ENCODE peak calls at places on chromosomes 1 and 21, in seven cellular contexts. H, F, P, M, V, W and S are unnamed samples.
A peak's percentile ranks its signal among the peaks of the same experiment; 100 is the strongest.

GRCh38 chr1:179058343-179059184 is 23.3 kb upstream of the TOR3A start:
- DNase-seq in V (no peak), M (no peak), H (no peak), W (no peak), P (no peak), F (no peak), S (no peak)

GRCh38 chr1:6795661-6796060 is 10.4 kb downstream of the CAMTA1 start:
- DNase-seq in W (no peak), F (no peak), V (no peak), P (no peak), M (no peak), H (peak; percentile 55), S (no peak)

GRCh38 chr1:246483204-246483933 is 23.7 kb downstream of the SMYD3 start:
- DNase-seq in V (no peak), F (no peak), P (no peak), W (no peak), H (no peak), M (no peak), S (peak; percentile 12)

GRCh38 chr1:94755675-94756074 is 64.5 kb upstream of the SLC44A3 start:
- DNase-seq in F (no peak), M (no peak), H (no peak), W (peak; percentile 89), P (no peak), V (peak; percentile 42), S (no peak)

GRCh38 chr21:44701023-44701400 is 4.0 kb downstream of the KRTAP10-12 start:
- DNase-seq in P (no peak), V (no peak), F (no peak), M (no peak), W (no peak), H (no peak), S (no peak)

GRCh38 chr1:185338719-185339622 is 21.9 kb upstream of the IVNS1ABP start:
- DNase-seq in F (no peak), V (no peak), W (no peak), M (peak; percentile 46), P (peak; percentile 28), H (no peak), S (no peak)

GRCh38 chr21:32278068-32278467 is 781 bp downstream of the MIS18A start:
- DNase-seq in W (no peak), M (no peak), F (no peak), V (no peak), H (peak; percentile 12), P (no peak), S (peak; percentile 17)

GRCh38 chr1:66575739-66576138 is 41.8 kb downstream of the SGIP1 start:
- DNase-seq in W (peak; percentile 85), F (no peak), M (no peak), P (no peak), H (no peak), V (no peak), S (no peak)

GRCh38 chr1:110630770-110631663 is 24.9 kb upstream of the KCNA2 start:
- DNase-seq in P (peak; percentile 26), H (peak; percentile 41), V (peak; percentile 84), M (peak; percentile 80), W (no peak), F (peak; percentile 87), S (peak; percentile 59)

GRCh38 chr1:9235123-9235513 is 544 bp downstream of the H6PD start:
- DNase-seq in V (no peak), M (peak; percentile 39), F (no peak), H (peak; percentile 36), P (peak; percentile 45), W (no peak), S (peak; percentile 67)

GRCh38 chr1:201345081-201345355 is 32.5 kb downstream of the TNNT2 start:
- DNase-seq in W (no peak), M (no peak), H (no peak), V (no peak), P (no peak), F (no peak), S (no peak)

GRCh38 chr1:201703646-201704438 is 125.1 kb upstream of the IPO9 start:
- DNase-seq in H (peak; percentile 84), V (peak; percentile 90), P (peak; percentile 74), W (no peak), M (peak; percentile 88), F (peak; percentile 92), S (peak; percentile 84)

GRCh38 chr1:44220001-44220751 is 6.9 kb downstream of the DMAP1 start:
- DNase-seq in M (no peak), F (no peak), P (no peak), H (no peak), W (no peak), V (no peak), S (no peak)

GRCh38 chr1:84427520-84428188 is 29.4 kb downstream of the DNASE2B start:
- DNase-seq in V (no peak), W (no peak), F (no peak), M (no peak), H (peak; percentile 26), P (no peak), S (no peak)

GRCh38 chr1:14599173-14599754 is 779 bp downstream of the KAZN start:
- DNase-seq in V (peak; percentile 19), H (no peak), P (no peak), M (no peak), F (peak; percentile 56), W (no peak), S (no peak)

GRCh38 chr1:206700445-206701036 is 15.8 kb downstream of the MAPKAPK2 start:
- DNase-seq in H (no peak), W (no peak), V (no peak), P (no peak), F (no peak), M (no peak), S (no peak)

GRCh38 chr1:93446837-93447451 is 974 bp upstream of the FNBP1L start:
- DNase-seq in H (no peak), M (peak; percentile 79), P (no peak), V (peak; percentile 52), W (no peak), F (no peak), S (peak; percentile 15)

GRCh38 chr1:206430031-206430983 is 40.0 kb upstream of the IKBKE start:
- DNase-seq in F (no peak), P (peak; percentile 40), W (peak; percentile 57), V (no peak), M (no peak), H (no peak), S (no peak)

GRCh38 chr1:209884665-209885117 is 53.3 kb upstream of the SYT14 start:
- DNase-seq in H (peak; percentile 93), W (peak; percentile 99), M (peak; percentile 39), P (no peak), F (no peak), V (no peak), S (peak; percentile 100)

GRCh38 chr21:33258475-33258874 is 7.7 kb upstream of the IL10RB start:
- DNase-seq in V (no peak), P (no peak), M (no peak), W (no peak), H (no peak), F (no peak), S (no peak)

GRCh38 chr1:118247593-118247992 is 62.6 kb upstream of the SPAG17 start:
- DNase-seq in F (peak; percentile 21), P (no peak), V (peak; percentile 20), M (no peak), W (no peak), H (no peak), S (peak; percentile 26)

GRCh38 chr21:35367558-35367957 is 318.5 kb upstream of the RUNX1 start:
- DNase-seq in H (no peak), P (no peak), M (no peak), F (no peak), V (no peak), W (no peak), S (no peak)

GRCh38 chr1:5934058-5934884 is 58.0 kb downstream of the NPHP4 start:
- DNase-seq in F (no peak), P (no peak), H (no peak), V (peak; percentile 6), W (no peak), M (no peak), S (no peak)

GRCh38 chr1:53172751-53173498 is 23.7 kb upstream of the CPT2 start:
- DNase-seq in M (no peak), W (no peak), V (no peak), P (peak; percentile 34), F (no peak), H (peak; percentile 42), S (peak; percentile 22)

GRCh38 chr1:241323510-241323909 is 33.5 kb downstream of the RGS7 start:
- DNase-seq in M (peak; percentile 33), V (peak; percentile 56), F (peak; percentile 78), P (peak; percentile 4), H (peak; percentile 3), W (peak; percentile 6), S (peak; percentile 46)

GRCh38 chr1:200179126-200179780 is 151.7 kb downstream of the NR5A2 start:
- DNase-seq in P (no peak), W (no peak), F (no peak), H (no peak), V (no peak), M (no peak), S (no peak)

GRCh38 chr1:148309940-148310500 is 157.9 kb upstream of the NBPF11 start:
- DNase-seq in F (peak; percentile 56), V (no peak), P (no peak), M (no peak), W (no peak), H (no peak), S (no peak)

GRCh38 chr1:156860639-156861423 is at the start of gene NTRK1:
- DNase-seq in M (peak; percentile 29), H (peak; percentile 26), F (peak; percentile 67), V (peak; percentile 66), W (no peak), P (peak; percentile 64), S (peak; percentile 56)

GRCh38 chr1:197685785-197686184 is 89.5 kb downstream of the DENND1B start:
- DNase-seq in W (no peak), V (no peak), F (no peak), P (no peak), M (no peak), H (no peak), S (no peak)

GRCh38 chr1:45979074-45979777 is 153.2 kb downstream of the PIK3R3 start:
- DNase-seq in W (no peak), H (peak; percentile 67), V (no peak), P (no peak), F (no peak), M (no peak), S (no peak)

GRCh38 chr1:32703479-32704291 is 1.1 kb upstream of the SYNC start:
- DNase-seq in P (no peak), M (no peak), V (peak; percentile 43), H (peak; percentile 29), W (peak; percentile 75), F (no peak), S (peak; percentile 89)